ENCODE peak calls at places on chromosomes 16 and 17, in seven cellular contexts. I, E, R, Y, B, X and D are unnamed samples.

GRCh38 chr16:57273359-57273758 is 11.1 kb downstream of the PLLP start:
- DNase-seq in I (peak; percentile 32), E (no peak), R (no peak), Y (no peak), B (no peak), X (no peak), D (no peak)

GRCh38 chr17:62800580-62800979 is 7.5 kb downstream of the MARCHF10 start:
- DNase-seq in I (no peak), E (no peak), R (peak; percentile 48), Y (no peak), B (peak; percentile 55), X (no peak), D (no peak)

GRCh38 chr17:48755346-48755745 is 26.8 kb upstream of the HOXB13 start:
- DNase-seq in I (no peak), E (no peak), R (no peak), Y (no peak), B (no peak), X (no peak), D (no peak)

GRCh38 chr17:57125866-57126265 is 40.8 kb downstream of the AKAP1 start:
- DNase-seq in I (no peak), E (no peak), R (no peak), Y (no peak), B (no peak), X (no peak), D (no peak)

GRCh38 chr16:23534868-23535860 is 22.0 kb downstream of the EARS2 start:
- DNase-seq in I (no peak), E (no peak), R (peak; percentile 23), Y (no peak), B (peak; percentile 55), X (no peak), D (no peak)

GRCh38 chr17:1943432-1943802 is 81.7 kb downstream of the RTN4RL1 start:
- DNase-seq in I (no peak), E (no peak), R (no peak), Y (no peak), B (no peak), X (no peak), D (no peak)

GRCh38 chr16:70723740-70724145 is 37.9 kb upstream of the MTSS2 start:
- DNase-seq in I (no peak), E (no peak), R (no peak), Y (no peak), B (no peak), X (no peak), D (no peak)

GRCh38 chr16:52435573-52435972 is 111.4 kb downstream of the TOX3 start:
- DNase-seq in I (peak; percentile 14), E (no peak), R (no peak), Y (peak; percentile 7), B (no peak), X (no peak), D (no peak)

GRCh38 chr16:88453621-88454314 is 688 bp downstream of the ZFPM1 start:
- DNase-seq in I (no peak), E (no peak), R (no peak), Y (no peak), B (peak; percentile 53), X (peak; percentile 30), D (no peak)

DNA sequence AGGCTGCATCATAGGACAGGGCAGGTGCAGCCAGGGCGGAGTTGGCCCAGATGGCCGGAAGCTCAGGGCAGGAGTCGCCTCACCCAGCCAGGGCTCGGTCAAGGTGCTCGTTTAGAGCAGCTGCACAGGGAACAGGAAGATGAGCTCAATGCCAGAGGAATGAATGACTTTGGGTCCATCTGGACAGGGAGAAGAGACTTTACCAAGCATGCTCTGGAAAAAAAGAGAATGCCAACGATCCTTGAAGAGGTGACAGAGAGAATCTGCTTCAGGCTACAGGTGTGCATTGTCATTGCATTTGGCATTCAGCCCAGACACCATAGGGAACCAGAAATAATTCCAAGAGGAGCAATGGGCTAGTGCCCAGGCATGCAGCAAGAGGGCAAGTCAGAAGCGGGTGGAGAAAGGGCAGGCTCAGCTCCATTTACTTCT is 6.7 kb upstream of the MPP3 start:
- DNase-seq in I (no peak), E (no peak), R (no peak), Y (no peak), B (no peak), X (no peak), D (no peak)
- H3K4me3 ChIP-seq in I (no peak overlapping the region), E (no peak overlapping the region), R (no peak overlapping the region), Y (no peak overlapping the region), B (no peak overlapping the region), X (no peak overlapping the region), D (no peak overlapping the region)

GRCh38 chr16:89953671-89954406 is 5.3 kb downstream of the DEF8 start:
- DNase-seq in I (no peak), E (no peak), R (no peak), Y (no peak), B (no peak), X (no peak), D (no peak)
- H3K4me1 ChIP-seq in I (peaks cover 5% of the 10 kb centered on the region), E (peaks cover 9% of the 10 kb centered on the region), R (peaks cover 5% of the 10 kb centered on the region), Y (peaks cover 4% of the 10 kb centered on the region), B (peaks cover 4% of the 10 kb centered on the region), X (peaks cover 9% of the 10 kb centered on the region), D (peaks cover 9% of the 10 kb centered on the region)

GRCh38 chr17:20189979-20190378 is 180.8 kb downstream of the SPECC1 start:
- DNase-seq in I (no peak), E (no peak), R (no peak), Y (no peak), B (no peak), X (no peak), D (no peak)

GRCh38 chr17:20189322-20189721 is 180.2 kb downstream of the SPECC1 start:
- DNase-seq in I (peak; percentile 20), E (no peak), R (peak; percentile 87), Y (peak; percentile 53), B (peak; percentile 64), X (no peak), D (no peak)

GRCh38 chr17:20191066-20191465 is 181.9 kb downstream of the SPECC1 start:
- DNase-seq in I (no peak), E (no peak), R (peak; percentile 95), Y (peak; percentile 87), B (peak; percentile 76), X (no peak), D (no peak)

GRCh38 chr17:20187049-20187448 is 177.9 kb downstream of the SPECC1 start:
- DNase-seq in I (no peak), E (no peak), R (peak; percentile 89), Y (peak; percentile 36), B (peak; percentile 47), X (no peak), D (no peak)

DNA sequence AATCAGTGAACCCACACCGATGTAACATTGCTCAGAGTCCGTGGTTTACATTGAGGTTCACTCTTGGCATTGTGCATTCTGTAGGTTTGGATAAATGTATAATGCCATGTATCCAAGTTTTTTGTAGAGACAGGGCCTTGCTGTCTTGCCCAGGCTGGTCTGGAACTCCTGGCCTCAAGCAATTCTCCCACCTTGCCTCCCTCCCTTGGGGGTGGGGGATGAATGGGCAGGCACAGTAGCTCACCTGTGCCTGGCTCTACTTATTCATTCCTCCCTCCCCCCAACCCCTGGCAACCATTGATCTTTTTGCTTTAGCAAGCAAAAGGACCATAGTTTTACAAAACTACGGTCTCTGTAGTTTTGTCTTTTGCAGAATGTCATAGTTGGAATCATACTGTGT is 181.4 kb downstream of the SPECC1 start:
- DNase-seq in I (no peak), E (no peak), R (no peak), Y (no peak), B (no peak), X (no peak), D (no peak)
- H3K27ac ChIP-seq in I (no peak overlapping the region), E (no peak overlapping the region), R (no peak overlapping the region), Y (no peak overlapping the region), B (no peak overlapping the region), X (no peak overlapping the region), D (no peak overlapping the region)

GRCh38 chr16:397736-398332 is 835 bp downstream of the NME4 start:
- DNase-seq in I (peak; percentile 71), E (peak; percentile 29), R (peak; percentile 61), Y (peak; percentile 76), B (peak; percentile 92), X (no peak), D (no peak)
- H3K4me3 ChIP-seq in I (peak overlapping the region; percentile 0), E (no peak overlapping the region), R (peak overlapping the region; percentile 46), Y (peak overlapping the region; percentile 96), B (peak overlapping the region; percentile 64), X (peak overlapping the region; percentile 28), D (no peak overlapping the region)

GRCh38 chr17:82865274-82865673 is 25.5 kb upstream of the ZNF750 start:
- DNase-seq in I (no peak), E (no peak), R (no peak), Y (no peak), B (no peak), X (peak; percentile 65), D (no peak)
- H3K4me1 ChIP-seq in I (peaks cover 32% of the 10 kb centered on the region), E (peaks cover 72% of the 10 kb centered on the region), R (peaks cover 11% of the 10 kb centered on the region), Y (peaks cover 49% of the 10 kb centered on the region), B (peaks cover 16% of the 10 kb centered on the region), X (peaks cover 84% of the 10 kb centered on the region), D (peaks cover 77% of the 10 kb centered on the region)

DNA sequence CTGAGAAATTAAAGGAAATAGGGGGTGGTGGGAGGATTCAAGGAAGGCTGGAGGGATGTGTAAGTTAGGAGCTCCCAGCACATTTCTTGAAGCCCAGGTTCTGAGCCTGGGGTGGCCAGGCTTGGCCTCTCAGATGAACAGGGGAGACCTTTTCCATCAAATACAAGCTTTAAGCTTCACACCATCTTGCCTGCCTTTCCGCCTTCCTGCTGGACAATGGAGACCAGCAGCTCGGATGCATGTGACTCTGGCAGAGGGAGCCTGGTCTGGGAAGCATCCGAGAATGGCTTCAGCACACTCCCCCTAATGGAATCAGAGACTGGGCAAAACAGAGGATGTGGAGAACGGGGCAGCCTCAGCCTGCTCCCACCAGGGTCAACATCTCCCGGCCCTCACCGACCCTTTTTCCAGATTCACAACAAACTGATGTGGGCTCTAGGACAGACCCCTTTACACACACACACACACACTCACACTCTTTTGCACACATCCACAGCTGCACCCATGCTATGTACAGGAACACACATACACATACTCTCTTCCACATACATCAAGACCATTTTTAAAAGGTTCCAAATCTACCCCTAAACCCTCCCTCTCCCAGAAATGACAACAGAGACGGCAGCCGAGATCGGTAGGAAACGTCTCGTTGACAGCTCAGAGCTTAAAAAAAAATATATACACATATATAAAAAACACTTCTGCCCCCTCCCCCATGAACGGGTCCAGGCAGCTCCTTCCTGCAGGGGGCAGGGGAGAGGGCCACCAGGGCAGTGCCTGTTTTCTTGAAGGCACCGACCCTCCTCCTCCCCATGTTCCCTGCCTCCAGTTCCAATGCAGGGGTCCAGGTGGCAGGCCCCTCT is 6.5 kb upstream of the ATXN7L3 start:
- DNase-seq in I (no peak), E (no peak), R (no peak), Y (no peak), B (peak; percentile 32), X (no peak), D (no peak)
- H3K27ac ChIP-seq in I (no peak overlapping the region), E (no peak overlapping the region), R (no peak overlapping the region), Y (peak overlapping the region; percentile 48), B (no peak overlapping the region), X (no peak overlapping the region), D (no peak overlapping the region)